ENCODE peak calls at places on chromosomes 5 and 9, in eight cellular contexts. One of them, this sample, is unnamed.

GRCh38 chr9:114050226-114050568 is 27.9 kb downstream of the AMBP start:
- DNase-seq in transverse colon: no peak
- DNase-seq in right atrium auricular region: no peak
- DNase-seq in left ventricle myocardium inferior: no peak
- DNase-seq in heart right ventricle: no peak
- DNase-seq in ovary: no peak
- DNase-seq in suprapubic skin: no peak
- DNase-seq in pancreas: no peak
- DNase-seq in this sample: no peak

GRCh38 chr5:80920333-80920732 is 39.8 kb upstream of the RASGRF2 start:
- DNase-seq in transverse colon: no peak
- DNase-seq in right atrium auricular region: no peak
- DNase-seq in left ventricle myocardium inferior: no peak
- DNase-seq in heart right ventricle: no peak
- DNase-seq in ovary: no peak
- DNase-seq in suprapubic skin: no peak
- DNase-seq in pancreas: no peak
- DNase-seq in this sample: no peak

GRCh38 chr5:92562065-92562464 is 1019.0 kb downstream of the NR2F1-AS1 start:
- DNase-seq in transverse colon: no peak
- DNase-seq in right atrium auricular region: no peak
- DNase-seq in left ventricle myocardium inferior: no peak
- DNase-seq in heart right ventricle: no peak
- DNase-seq in ovary: no peak
- DNase-seq in suprapubic skin: no peak
- DNase-seq in pancreas: no peak
- DNase-seq in this sample: no peak

GRCh38 chr5:174159327-174160247 is 114.1 kb downstream of the NSG2 start:
- DNase-seq in transverse colon: no peak
- DNase-seq in right atrium auricular region: no peak
- DNase-seq in left ventricle myocardium inferior: no peak
- DNase-seq in heart right ventricle: no peak
- DNase-seq in ovary: no peak
- DNase-seq in suprapubic skin: no peak
- DNase-seq in pancreas: no peak
- DNase-seq in this sample: peak; percentile 40

GRCh38 chr5:144315994-144316634 is 145.4 kb downstream of the KCTD16 start:
- DNase-seq in transverse colon: peak; percentile 59
- DNase-seq in right atrium auricular region: no peak
- DNase-seq in left ventricle myocardium inferior: no peak
- DNase-seq in heart right ventricle: no peak
- DNase-seq in ovary: no peak
- DNase-seq in suprapubic skin: no peak
- DNase-seq in pancreas: no peak
- DNase-seq in this sample: no peak

GRCh38 chr5:159226451-159226850 is 17.1 kb upstream of the RNF145 start:
- DNase-seq in transverse colon: no peak
- DNase-seq in right atrium auricular region: no peak
- DNase-seq in left ventricle myocardium inferior: no peak
- DNase-seq in heart right ventricle: no peak
- DNase-seq in ovary: no peak
- DNase-seq in suprapubic skin: no peak
- DNase-seq in pancreas: no peak
- DNase-seq in this sample: no peak

GRCh38 chr5:41925555-41925946 is 470 bp downstream of the FBXO4 start:
- DNase-seq in transverse colon: no peak
- DNase-seq in right atrium auricular region: peak; percentile 67
- DNase-seq in left ventricle myocardium inferior: peak; percentile 29
- DNase-seq in heart right ventricle: peak; percentile 42
- DNase-seq in ovary: peak; percentile 48
- DNase-seq in suprapubic skin: peak; percentile 73
- DNase-seq in pancreas: no peak
- DNase-seq in this sample: peak; percentile 76

GRCh38 chr9:130265431-130266235 is at the start of gene HMCN2:
- DNase-seq in transverse colon: no peak
- DNase-seq in right atrium auricular region: no peak
- DNase-seq in left ventricle myocardium inferior: peak; percentile 56
- DNase-seq in heart right ventricle: peak; percentile 57
- DNase-seq in ovary: no peak
- DNase-seq in suprapubic skin: peak; percentile 59
- DNase-seq in pancreas: peak; percentile 50
- DNase-seq in this sample: no peak

GRCh38 chr9:69831621-69832020 is 11.0 kb downstream of the CFAP95 start:
- DNase-seq in transverse colon: no peak
- DNase-seq in right atrium auricular region: no peak
- DNase-seq in left ventricle myocardium inferior: no peak
- DNase-seq in heart right ventricle: no peak
- DNase-seq in ovary: no peak
- DNase-seq in suprapubic skin: no peak
- DNase-seq in pancreas: no peak
- DNase-seq in this sample: no peak

GRCh38 chr5:125093776-125094175 is 347.3 kb upstream of the ZNF608 start:
- DNase-seq in transverse colon: no peak
- DNase-seq in right atrium auricular region: no peak
- DNase-seq in left ventricle myocardium inferior: no peak
- DNase-seq in heart right ventricle: no peak
- DNase-seq in ovary: no peak
- DNase-seq in suprapubic skin: no peak
- DNase-seq in pancreas: no peak
- DNase-seq in this sample: no peak

GRCh38 chr5:654071-654778 is 38.9 kb downstream of the TPPP start:
- DNase-seq in transverse colon: no peak
- DNase-seq in right atrium auricular region: no peak
- DNase-seq in left ventricle myocardium inferior: no peak
- DNase-seq in heart right ventricle: no peak
- DNase-seq in ovary: no peak
- DNase-seq in suprapubic skin: no peak
- DNase-seq in pancreas: no peak
- DNase-seq in this sample: no peak

GRCh38 chr9:109908459-109909390 is 128.7 kb downstream of the PALM2AKAP2 start:
- DNase-seq in transverse colon: no peak
- DNase-seq in right atrium auricular region: no peak
- DNase-seq in left ventricle myocardium inferior: no peak
- DNase-seq in heart right ventricle: no peak
- DNase-seq in ovary: no peak
- DNase-seq in suprapubic skin: no peak
- DNase-seq in pancreas: no peak
- DNase-seq in this sample: no peak

GRCh38 chr5:128252196-128252595 is 168.6 kb downstream of the SLC12A2 start:
- DNase-seq in transverse colon: no peak
- DNase-seq in right atrium auricular region: no peak
- DNase-seq in left ventricle myocardium inferior: no peak
- DNase-seq in heart right ventricle: no peak
- DNase-seq in ovary: no peak
- DNase-seq in suprapubic skin: no peak
- DNase-seq in pancreas: no peak
- DNase-seq in this sample: no peak

GRCh38 chr5:33470544-33470943 is 29.8 kb downstream of the TARS1 start:
- DNase-seq in transverse colon: no peak
- DNase-seq in right atrium auricular region: no peak
- DNase-seq in left ventricle myocardium inferior: no peak
- DNase-seq in heart right ventricle: no peak
- DNase-seq in ovary: no peak
- DNase-seq in suprapubic skin: no peak
- DNase-seq in pancreas: no peak
- DNase-seq in this sample: no peak

GRCh38 chr9:108272350-108272899 is 583.4 kb downstream of the ACTL7B start:
- DNase-seq in transverse colon: peak; percentile 66
- DNase-seq in right atrium auricular region: peak; percentile 64
- DNase-seq in left ventricle myocardium inferior: peak; percentile 40
- DNase-seq in heart right ventricle: peak; percentile 43
- DNase-seq in ovary: peak; percentile 51
- DNase-seq in suprapubic skin: no peak
- DNase-seq in pancreas: no peak
- DNase-seq in this sample: no peak

GRCh38 chr9:88521308-88521707 is 13.7 kb upstream of the NXNL2 start:
- DNase-seq in transverse colon: no peak
- DNase-seq in right atrium auricular region: no peak
- DNase-seq in left ventricle myocardium inferior: no peak
- DNase-seq in heart right ventricle: no peak
- DNase-seq in ovary: no peak
- DNase-seq in suprapubic skin: no peak
- DNase-seq in pancreas: no peak
- DNase-seq in this sample: no peak

GRCh38 chr9:114310471-114311450 is 12.1 kb upstream of the ORM1 start:
- DNase-seq in transverse colon: no peak
- DNase-seq in right atrium auricular region: no peak
- DNase-seq in left ventricle myocardium inferior: no peak
- DNase-seq in heart right ventricle: no peak
- DNase-seq in ovary: peak; percentile 14
- DNase-seq in suprapubic skin: no peak
- DNase-seq in pancreas: no peak
- DNase-seq in this sample: peak; percentile 46

GRCh38 chr9:38284768-38285080 is 107.8 kb upstream of the ALDH1B1 start:
- DNase-seq in transverse colon: no peak
- DNase-seq in right atrium auricular region: peak; percentile 51
- DNase-seq in left ventricle myocardium inferior: no peak
- DNase-seq in heart right ventricle: no peak
- DNase-seq in ovary: no peak
- DNase-seq in suprapubic skin: no peak
- DNase-seq in pancreas: no peak
- DNase-seq in this sample: peak; percentile 56

GRCh38 chr9:1051286-1052118 is 1.3 kb downstream of the DMRT2 start:
- DNase-seq in transverse colon: peak; percentile 71
- DNase-seq in right atrium auricular region: no peak
- DNase-seq in left ventricle myocardium inferior: peak; percentile 27
- DNase-seq in heart right ventricle: no peak
- DNase-seq in ovary: no peak
- DNase-seq in suprapubic skin: peak; percentile 65
- DNase-seq in pancreas: peak; percentile 89
- DNase-seq in this sample: no peak

GRCh38 chr9:77593528-77593927 is 54.6 kb downstream of the GNA14 start:
- DNase-seq in transverse colon: no peak
- DNase-seq in right atrium auricular region: no peak
- DNase-seq in left ventricle myocardium inferior: no peak
- DNase-seq in heart right ventricle: no peak
- DNase-seq in ovary: no peak
- DNase-seq in suprapubic skin: no peak
- DNase-seq in pancreas: no peak
- DNase-seq in this sample: no peak

GRCh38 chr9:69173891-69174644 is at the start of gene TJP2:
- DNase-seq in transverse colon: peak; percentile 30
- DNase-seq in right atrium auricular region: peak; percentile 82
- DNase-seq in left ventricle myocardium inferior: peak; percentile 79
- DNase-seq in heart right ventricle: peak; percentile 78
- DNase-seq in ovary: peak; percentile 76
- DNase-seq in suprapubic skin: peak; percentile 72
- DNase-seq in pancreas: peak; percentile 85
- DNase-seq in this sample: peak; percentile 84

GRCh38 chr5:14813747-14814146 is 57.8 kb downstream of the ANKH start:
- DNase-seq in transverse colon: no peak
- DNase-seq in right atrium auricular region: no peak
- DNase-seq in left ventricle myocardium inferior: no peak
- DNase-seq in heart right ventricle: no peak
- DNase-seq in ovary: no peak
- DNase-seq in suprapubic skin: no peak
- DNase-seq in pancreas: no peak
- DNase-seq in this sample: no peak

GRCh38 chr9:137295313-137296213 is 6.5 kb downstream of the NRARP start:
- DNase-seq in transverse colon: peak; percentile 62
- DNase-seq in right atrium auricular region: no peak
- DNase-seq in left ventricle myocardium inferior: no peak
- DNase-seq in heart right ventricle: peak; percentile 19
- DNase-seq in ovary: no peak
- DNase-seq in suprapubic skin: no peak
- DNase-seq in pancreas: peak; percentile 85
- DNase-seq in this sample: no peak

GRCh38 chr9:35487066-35487465 is 2.8 kb upstream of the RUSC2 start:
- DNase-seq in transverse colon: no peak
- DNase-seq in right atrium auricular region: no peak
- DNase-seq in left ventricle myocardium inferior: no peak
- DNase-seq in heart right ventricle: no peak
- DNase-seq in ovary: no peak
- DNase-seq in suprapubic skin: no peak
- DNase-seq in pancreas: no peak
- DNase-seq in this sample: no peak
- H3K27ac ChIP-seq in transverse colon: no peak overlapping the region
- H3K27ac ChIP-seq in right atrium auricular region: no peak overlapping the region
- H3K27ac ChIP-seq in left ventricle myocardium inferior: no peak overlapping the region
- H3K27ac ChIP-seq in heart right ventricle: no peak overlapping the region
- H3K27ac ChIP-seq in ovary: no peak overlapping the region
- H3K27ac ChIP-seq in suprapubic skin: no peak overlapping the region
- H3K27ac ChIP-seq in pancreas: no peak overlapping the region
- H3K27ac ChIP-seq in this sample: no peak overlapping the region

GRCh38 chr5:88724201-88724600 is 158.8 kb downstream of the MEF2C start:
- DNase-seq in transverse colon: no peak
- DNase-seq in right atrium auricular region: no peak
- DNase-seq in left ventricle myocardium inferior: no peak
- DNase-seq in heart right ventricle: no peak
- DNase-seq in ovary: no peak
- DNase-seq in suprapubic skin: no peak
- DNase-seq in pancreas: no peak
- DNase-seq in this sample: no peak
- TF ChIP-seq CTCF in transverse colon: no peak
- TF ChIP-seq CTCF in right atrium auricular region: peak; percentile 35
- TF ChIP-seq CTCF in left ventricle myocardium inferior: peak; percentile 37
- TF ChIP-seq CTCF in heart right ventricle: peak; percentile 35
- TF ChIP-seq CTCF in ovary: no peak
- TF ChIP-seq CTCF in suprapubic skin: no peak
- TF ChIP-seq CTCF in pancreas: no peak
- TF ChIP-seq CTCF in this sample: no peak

DNA sequence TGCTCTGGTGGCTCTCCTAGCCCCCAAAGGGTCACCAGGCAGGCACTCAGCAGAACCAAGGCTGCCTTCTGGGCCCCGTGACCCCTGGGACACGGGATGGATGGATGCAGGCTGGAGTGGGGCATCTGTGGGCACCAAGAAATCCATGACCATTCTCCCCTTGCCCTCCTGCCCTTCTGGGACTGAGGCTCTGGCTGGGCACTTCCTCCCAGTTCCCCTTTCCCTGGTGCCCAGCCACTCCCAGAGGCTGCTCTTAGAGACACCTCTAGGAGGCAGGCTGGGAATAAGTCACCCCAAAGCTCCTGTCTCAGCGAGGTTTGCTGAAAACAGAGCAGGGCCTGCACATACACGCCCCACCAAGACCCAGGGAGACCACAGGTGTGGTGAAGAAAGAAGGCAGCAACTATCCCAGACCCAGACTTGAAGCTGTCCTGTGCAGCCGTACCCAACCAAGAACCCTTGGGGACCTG is 943 bp downstream of the STING1 start:
- DNase-seq in transverse colon: peak; percentile 39
- DNase-seq in right atrium auricular region: no peak
- DNase-seq in left ventricle myocardium inferior: peak; percentile 39
- DNase-seq in heart right ventricle: peak; percentile 38
- DNase-seq in ovary: peak; percentile 46
- DNase-seq in suprapubic skin: no peak
- DNase-seq in pancreas: no peak
- DNase-seq in this sample: no peak
- H3K4me3 ChIP-seq in transverse colon: peak overlapping the region; percentile 49
- H3K4me3 ChIP-seq in right atrium auricular region: peak overlapping the region; percentile 60
- H3K4me3 ChIP-seq in left ventricle myocardium inferior: peak overlapping the region; percentile 73
- H3K4me3 ChIP-seq in heart right ventricle: peak overlapping the region; percentile 70
- H3K4me3 ChIP-seq in ovary: peak overlapping the region; percentile 47
- H3K4me3 ChIP-seq in suprapubic skin: peak overlapping the region; percentile 53
- H3K4me3 ChIP-seq in pancreas: peak overlapping the region; percentile 43
- H3K4me3 ChIP-seq in this sample: peak overlapping the region; percentile 82

DNA sequence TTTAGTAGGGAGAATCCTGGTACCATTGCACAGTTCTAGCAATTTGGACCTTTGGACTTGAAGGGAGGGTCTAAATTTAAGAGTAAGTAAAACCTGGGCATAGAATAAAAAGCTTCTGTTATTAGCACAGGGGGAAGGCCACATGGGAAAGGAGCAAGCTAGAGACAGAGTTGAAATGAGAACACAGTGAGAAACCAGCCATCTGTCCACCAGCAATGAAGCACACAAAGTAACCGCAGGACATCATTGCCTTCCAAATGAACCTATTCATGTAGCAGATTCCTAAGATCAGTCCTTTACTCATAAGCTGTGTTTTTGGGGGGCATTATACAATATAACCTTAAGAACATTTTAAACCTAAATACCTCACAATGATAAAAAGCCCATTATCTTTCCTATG is 407.4 kb downstream of the HCN1 start:
- DNase-seq in transverse colon: no peak
- DNase-seq in right atrium auricular region: no peak
- DNase-seq in left ventricle myocardium inferior: no peak
- DNase-seq in heart right ventricle: no peak
- DNase-seq in ovary: no peak
- DNase-seq in suprapubic skin: no peak
- DNase-seq in pancreas: no peak
- DNase-seq in this sample: no peak
- H3K27ac ChIP-seq in transverse colon: no peak overlapping the region
- H3K27ac ChIP-seq in right atrium auricular region: no peak overlapping the region
- H3K27ac ChIP-seq in left ventricle myocardium inferior: no peak overlapping the region
- H3K27ac ChIP-seq in heart right ventricle: no peak overlapping the region
- H3K27ac ChIP-seq in ovary: no peak overlapping the region
- H3K27ac ChIP-seq in suprapubic skin: no peak overlapping the region
- H3K27ac ChIP-seq in pancreas: no peak overlapping the region
- H3K27ac ChIP-seq in this sample: no peak overlapping the region